ENCODE peak calls at places on chromosomes 1 and 21, in five cellular contexts. F is kidney; R is effector memory CD4-positive, alpha-beta T cell; D is naive thymus-derived CD4-positive, alpha-beta T cell; T is OCI-LY7. V is an unnamed sample.
A peak's percentile ranks its signal among the peaks of the same experiment; 100 is the strongest.

GRCh38 chr21:38997051-38997450 is 186.2 kb downstream of the PSMG1 start:
- DNase-seq in F (no peak), R (no peak), D (no peak), T (no peak), V (no peak)

GRCh38 chr1:212452323-212453155 is 19.8 kb downstream of the NENF start:
- DNase-seq in F (no peak), R (no peak), D (no peak), T (no peak), V (no peak)

GRCh38 chr1:117241512-117241911 is 30.8 kb upstream of the VTCN1 start:
- DNase-seq in F (no peak), R (no peak), D (no peak), T (no peak), V (no peak)

GRCh38 chr1:21634481-21635137 is 34.5 kb downstream of the RAP1GAP start:
- DNase-seq in F (no peak), R (no peak), D (no peak), T (no peak), V (no peak)

GRCh38 chr1:37479255-37480124 is 5.1 kb downstream of the ZC3H12A start:
- DNase-seq in F (peak; percentile 98), R (peak; percentile 86), D (peak; percentile 88), T (peak; percentile 71), V (peak; percentile 95)

GRCh38 chr1:89254658-89255287 is 17.9 kb downstream of the GBP5 start:
- DNase-seq in F (no peak), R (no peak), D (no peak), T (no peak), V (no peak)

GRCh38 chr21:45241357-45241756 is 46.3 kb downstream of the POFUT2 start:
- DNase-seq in F (no peak), R (no peak), D (no peak), T (no peak), V (no peak)

GRCh38 chr1:56921486-56921885 is 44.3 kb downstream of the C8B start:
- DNase-seq in F (no peak), R (no peak), D (no peak), T (no peak), V (no peak)

GRCh38 chr1:119374208-119374877 is 5.8 kb downstream of the HAO2 start:
- DNase-seq in F (no peak), R (no peak), D (no peak), T (no peak), V (no peak)
- H3K9me3 ChIP-seq in F (no peaks in the 10 kb centered on the region), R (no peaks in the 10 kb centered on the region), D (no peaks in the 10 kb centered on the region), T (no peaks in the 10 kb centered on the region), V (no peaks in the 10 kb centered on the region)

GRCh38 chr1:66925944-66926343 is 1.2 kb downstream of the MIER1 start:
- DNase-seq in F (no peak), R (no peak), D (no peak), T (peak; percentile 51), V (no peak)
- H3K4me1 ChIP-seq in F (peaks cover 8% of the 10 kb centered on the region), R (peaks cover 10% of the 10 kb centered on the region), D (peaks cover 37% of the 10 kb centered on the region), T (peaks cover 45% of the 10 kb centered on the region), V (peaks cover 42% of the 10 kb centered on the region)

DNA sequence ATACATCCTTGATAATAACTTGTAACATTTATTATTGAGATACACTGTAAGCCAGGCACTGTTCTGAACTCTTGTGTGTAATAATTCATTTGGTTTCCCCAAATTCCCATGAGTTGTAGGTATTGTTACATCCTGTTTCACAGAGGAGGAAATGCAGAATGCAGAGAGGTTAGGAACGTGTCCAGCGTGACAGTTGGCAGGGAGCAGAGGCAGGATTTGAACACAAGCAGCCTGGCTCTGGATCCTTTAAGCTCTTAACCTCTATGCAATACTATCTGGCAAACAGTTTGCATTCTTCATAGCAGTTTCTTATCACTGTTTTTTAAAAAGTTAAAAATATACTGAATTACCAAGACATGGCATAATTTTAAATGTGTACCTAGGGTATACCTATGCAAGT is 30.5 kb downstream of the EEIG2 start:
- DNase-seq in F (no peak), R (no peak), D (no peak), T (no peak), V (no peak)
- H3K27ac ChIP-seq in F (peak overlapping the region; percentile 76), R (peak overlapping the region; percentile 70), D (no peak overlapping the region), T (no peak overlapping the region), V (no peak overlapping the region)

GRCh38 chr1:3306583-3307285 is 147.7 kb upstream of the ARHGEF16 start:
- DNase-seq in F (no peak), R (no peak), D (no peak), T (no peak), V (no peak)

GRCh38 chr1:3305156-3305555 is 149.3 kb upstream of the ARHGEF16 start:
- DNase-seq in F (no peak), R (no peak), D (no peak), T (no peak), V (no peak)

GRCh38 chr1:3307359-3307758 is 147.1 kb upstream of the ARHGEF16 start:
- DNase-seq in F (no peak), R (no peak), D (no peak), T (no peak), V (no peak)

GRCh38 chr1:3310718-3311400 is 143.6 kb upstream of the ARHGEF16 start:
- DNase-seq in F (no peak), R (no peak), D (no peak), T (no peak), V (no peak)

GRCh38 chr1:3308053-3308452 is 146.4 kb upstream of the ARHGEF16 start:
- DNase-seq in F (no peak), R (no peak), D (no peak), T (no peak), V (no peak)
- H3K9me3 ChIP-seq in F (no peaks in the 10 kb centered on the region), R (no peaks in the 10 kb centered on the region), D (no peaks in the 10 kb centered on the region), T (no peaks in the 10 kb centered on the region), V (no peaks in the 10 kb centered on the region)

GRCh38 chr1:198186916-198187580 is 30.2 kb downstream of the NEK7 start:
- DNase-seq in F (no peak), R (no peak), D (no peak), T (no peak), V (no peak)

GRCh38 chr1:198184516-198184915 is 27.7 kb downstream of the NEK7 start:
- DNase-seq in F (no peak), R (no peak), D (no peak), T (no peak), V (no peak)

GRCh38 chr1:198185759-198186158 is 29.0 kb downstream of the NEK7 start:
- DNase-seq in F (no peak), R (no peak), D (no peak), T (no peak), V (no peak)

GRCh38 chr1:198185101-198185500 is 28.3 kb downstream of the NEK7 start:
- DNase-seq in F (no peak), R (no peak), D (no peak), T (no peak), V (no peak)

DNA sequence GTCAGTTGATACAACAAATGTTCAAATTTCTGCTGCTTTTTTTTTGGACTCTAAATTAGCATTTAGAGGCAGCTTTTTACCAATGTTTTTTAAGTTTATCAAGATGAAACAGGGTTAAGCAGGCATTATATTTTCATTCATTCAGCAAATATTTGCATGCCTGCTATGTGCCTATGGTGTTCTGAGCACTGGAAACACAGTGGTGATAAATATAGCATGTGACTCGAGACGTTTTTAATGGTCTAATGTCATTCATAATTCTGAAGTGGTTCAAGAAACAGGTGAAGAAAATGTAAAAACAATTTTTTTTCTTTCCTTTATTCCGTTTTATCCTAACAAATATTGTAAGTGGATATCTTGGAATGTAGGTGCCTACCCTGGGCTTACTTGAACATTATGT is 26.8 kb downstream of the NEK7 start:
- DNase-seq in F (no peak), R (no peak), D (no peak), T (no peak), V (no peak)
- H3K4me1 ChIP-seq in F (no peaks in the 10 kb centered on the region), R (peaks cover 43% of the 10 kb centered on the region), D (peaks cover 79% of the 10 kb centered on the region), T (peaks cover 11% of the 10 kb centered on the region), V (peaks cover 84% of the 10 kb centered on the region)

GRCh38 chr1:172977296-172978027 is 73.3 kb downstream of the TNFSF18 start:
- DNase-seq in F (no peak), R (no peak), D (no peak), T (no peak), V (no peak)

GRCh38 chr1:172980971-172981370 is 69.8 kb downstream of the TNFSF18 start:
- DNase-seq in F (no peak), R (no peak), D (no peak), T (no peak), V (no peak)

GRCh38 chr1:172979828-172980227 is 70.9 kb downstream of the TNFSF18 start:
- DNase-seq in F (no peak), R (no peak), D (no peak), T (no peak), V (no peak)

GRCh38 chr1:172978595-172978994 is 72.1 kb downstream of the TNFSF18 start:
- DNase-seq in F (no peak), R (no peak), D (no peak), T (no peak), V (no peak)

DNA sequence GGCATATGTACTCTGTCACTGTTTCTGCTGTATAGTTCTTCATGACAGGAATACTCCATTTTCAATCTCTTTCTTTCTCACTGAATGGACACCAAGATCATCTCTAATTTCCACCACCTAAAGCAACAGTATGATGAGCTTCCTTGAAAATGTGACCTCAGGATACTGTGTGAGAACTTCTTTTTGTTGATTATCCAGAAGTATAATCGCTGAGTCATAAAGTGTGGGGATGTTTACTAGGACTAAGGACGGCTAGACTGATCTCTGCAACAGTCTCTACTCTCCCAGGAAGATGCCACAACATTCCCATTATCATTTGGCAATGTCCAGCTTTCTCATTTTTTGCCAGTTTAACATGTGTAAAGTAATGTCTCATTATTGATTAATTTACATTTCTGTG is 70.3 kb downstream of the TNFSF18 start:
- DNase-seq in F (no peak), R (no peak), D (no peak), T (no peak), V (no peak)
- H3K27ac ChIP-seq in F (no peak overlapping the region), R (no peak overlapping the region), D (no peak overlapping the region), T (no peak overlapping the region), V (no peak overlapping the region)

GRCh38 chr1:2971146-2971501 is 50.1 kb upstream of the ACTRT2 start:
- DNase-seq in F (no peak), R (no peak), D (no peak), T (no peak), V (no peak)

GRCh38 chr1:2969011-2969869 is 52.0 kb upstream of the ACTRT2 start:
- DNase-seq in F (no peak), R (no peak), D (no peak), T (no peak), V (no peak)

GRCh38 chr1:2971609-2972008 is 49.7 kb upstream of the ACTRT2 start:
- DNase-seq in F (peak; percentile 74), R (no peak), D (no peak), T (no peak), V (no peak)

GRCh38 chr1:2969870-2970291 is 51.4 kb upstream of the ACTRT2 start:
- DNase-seq in F (no peak), R (no peak), D (no peak), T (no peak), V (no peak)

DNA sequence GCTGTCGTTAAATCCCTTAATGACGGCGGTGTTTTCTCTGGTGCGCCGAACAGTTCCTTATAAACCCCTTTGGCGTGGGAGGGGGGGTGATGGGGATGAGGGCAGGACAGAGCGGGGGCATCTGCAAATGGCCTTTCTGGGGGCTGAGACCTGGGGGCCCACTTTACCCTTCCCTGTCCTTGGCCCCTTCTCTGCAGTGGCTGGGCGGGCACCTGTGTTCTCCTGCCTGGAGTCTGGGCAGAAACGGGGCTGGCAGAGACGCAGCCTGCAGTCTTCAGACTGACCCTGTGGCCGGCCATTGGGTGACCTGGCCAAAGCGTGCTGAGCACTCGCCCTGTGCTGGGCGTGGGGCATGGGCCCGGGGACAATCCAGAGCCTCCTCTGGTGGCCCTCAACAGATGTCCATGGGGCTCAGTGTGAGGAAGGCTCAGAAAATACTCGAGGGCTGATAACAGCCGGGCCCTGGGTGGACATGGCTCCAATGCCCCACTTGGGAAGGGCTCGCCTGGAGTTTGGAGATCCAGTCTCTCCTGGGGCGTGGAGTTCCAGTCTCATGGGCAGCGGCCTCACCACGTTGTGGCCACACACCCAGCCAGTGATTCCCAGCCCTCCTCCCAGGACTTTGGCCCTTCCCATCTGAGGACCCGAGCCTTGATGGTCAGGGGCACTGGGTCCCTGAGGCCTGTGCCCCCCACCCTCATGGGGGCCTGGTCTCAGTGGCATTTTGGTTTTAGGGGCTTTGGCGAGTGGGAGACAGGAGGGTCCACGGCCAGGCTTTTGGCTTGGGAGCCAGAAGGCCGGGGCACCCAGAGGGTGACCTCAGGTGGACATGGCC is 50.7 kb upstream of the ACTRT2 start:
- DNase-seq in F (no peak), R (no peak), D (no peak), T (no peak), V (no peak)
- H3K9me3 ChIP-seq in F (no peaks in the 10 kb centered on the region), R (no peaks in the 10 kb centered on the region), D (no peaks in the 10 kb centered on the region), T (no peaks in the 10 kb centered on the region), V (no peaks in the 10 kb centered on the region)